ENCODE peak calls at places on chromosomes 11 and 22, in eight cellular contexts. M is stimulated activated effector memory CD8-positive, alpha-beta T cell treated with anti-CD3 and anti-CD28 coated beads, Interleukin-12 subunit alpha, Interleukin-12 subunit beta, amount 100 ng/mL, for 72 hours; H is H54; V is glomerular endothelial cell; O is NCI-H2107; P is cardiac fibroblast; Q is M059J; L is activated CD8-positive, alpha-beta T cell treated with anti-CD3 and anti-CD28 coated beads for 36 hours. B is an unnamed sample.

GRCh38 chr11:122033631-122034030 is 82.4 kb downstream of the BLID start:
- DNase-seq in L (no peak), H (no peak), O (no peak), Q (no peak), M (no peak), P (no peak), V (no peak), B (peak; percentile 22)

GRCh38 chr11:113647108-113647507 is 59.0 kb downstream of the TMPRSS5 start:
- DNase-seq in O (no peak), L (peak; percentile 1), Q (no peak), M (no peak), V (no peak), H (no peak), P (no peak), B (no peak)

GRCh38 chr11:3215346-3216026 is 3.1 kb downstream of the MRGPRG start:
- DNase-seq in L (no peak), M (no peak), V (no peak), H (no peak), Q (no peak), P (no peak), O (no peak), B (no peak)

GRCh38 chr11:6608726-6609501 is 3.1 kb downstream of the TAF10 start:
- DNase-seq in P (no peak), M (peak; percentile 48), L (no peak), V (no peak), H (no peak), O (no peak), Q (no peak), B (no peak)

GRCh38 chr11:133228406-133229330 is 303.6 kb downstream of the OPCML start:
- DNase-seq in P (no peak), H (no peak), Q (no peak), M (no peak), L (no peak), V (no peak), O (no peak), B (no peak)

GRCh38 chr11:86977441-86978050 is 22.4 kb upstream of the FZD4 start:
- DNase-seq in O (no peak), V (no peak), L (no peak), H (no peak), Q (no peak), M (no peak), P (peak; percentile 65), B (peak; percentile 77)

GRCh38 chr11:126328444-126328843 is 24.6 kb downstream of the DCPS start:
- DNase-seq in M (no peak), L (no peak), O (no peak), V (no peak), P (no peak), H (no peak), Q (no peak), B (no peak)

GRCh38 chr11:34250732-34251639 is 106.8 kb downstream of the ABTB2 start:
- DNase-seq in P (peak; percentile 41), M (peak; percentile 70), V (no peak), H (peak; percentile 74), O (no peak), L (peak; percentile 91), Q (peak; percentile 92), B (peak; percentile 9)

GRCh38 chr11:32888805-32889204 is 3.8 kb upstream of the QSER1 start:
- DNase-seq in P (peak; percentile 41), L (no peak), Q (peak; percentile 72), M (no peak), H (no peak), O (no peak), V (no peak), B (peak; percentile 56)

GRCh38 chr22:17941501-17942406 is 82.6 kb downstream of the MICAL3 start:
- DNase-seq in M (no peak), V (no peak), H (no peak), P (no peak), O (no peak), L (no peak), Q (no peak), B (no peak)

GRCh38 chr11:63870351-63871197 is 31.7 kb downstream of the MARK2 start:
- DNase-seq in V (no peak), H (no peak), M (no peak), L (no peak), P (no peak), O (no peak), Q (no peak), B (peak; percentile 30)

GRCh38 chr11:119433369-119433749 is 10.4 kb upstream of the THY1 start:
- DNase-seq in V (no peak), O (no peak), L (no peak), Q (peak; percentile 79), P (peak; percentile 36), H (no peak), M (no peak), B (peak; percentile 26)

GRCh38 chr11:70834277-70834940 is 418.0 kb downstream of the SHANK2 start:
- DNase-seq in O (peak; percentile 53), V (no peak), Q (no peak), P (no peak), M (no peak), L (no peak), H (no peak), B (no peak)

GRCh38 chr22:24831678-24832077 is 25.7 kb downstream of the SGSM1 start:
- DNase-seq in V (no peak), P (no peak), M (no peak), O (no peak), L (no peak), Q (no peak), H (no peak), B (no peak)

GRCh38 chr22:35384973-35385588 is 4.2 kb downstream of the HMOX1 start:
- DNase-seq in Q (no peak), V (no peak), M (no peak), L (no peak), O (no peak), H (no peak), P (no peak), B (no peak)

GRCh38 chr22:20024225-20025087 is 3.5 kb downstream of the TANGO2 start:
- DNase-seq in M (no peak), H (no peak), P (no peak), V (no peak), L (no peak), O (no peak), Q (no peak), B (no peak)

GRCh38 chr11:79437274-79437980 is 3.4 kb downstream of the TENM4 start:
- DNase-seq in L (no peak), P (peak; percentile 26), M (no peak), H (peak; percentile 75), V (no peak), O (no peak), Q (peak; percentile 72), B (peak; percentile 27)

GRCh38 chr22:29607426-29607825 is 4.0 kb downstream of the NF2 start:
- DNase-seq in H (no peak), V (no peak), L (no peak), O (no peak), Q (no peak), P (peak; percentile 45), M (no peak), B (no peak)

GRCh38 chr11:114479331-114479730 is 40.1 kb downstream of the REXO2 start:
- DNase-seq in H (no peak), V (no peak), O (no peak), P (no peak), M (no peak), L (no peak), Q (peak; percentile 5), B (no peak)

GRCh38 chr11:17734986-17735822 is 623 bp downstream of the KCNC1 start:
- DNase-seq in P (peak; percentile 74), H (peak; percentile 69), Q (peak; percentile 71), V (no peak), M (peak; percentile 65), O (no peak), L (peak; percentile 59), B (peak; percentile 54)